ENCODE peak calls at places on chromosomes 6 and 20, in seven cellular contexts. One of them, this sample, is unnamed. For H3K36me3 and H3K4me1, the result is how much of the 10 kb centered on the place peaks cover.

GRCh38 chr20:2751347-2751867 is 49.0 kb downstream of the CPXM1 start:
- DNase-seq in SK-N-SH: no peak
- DNase-seq in ovary: no peak
- DNase-seq in upper lobe of left lung: no peak
- DNase-seq in GM12878: no peak
- DNase-seq in HepG2: peak
- DNase-seq in suprapubic skin: peak
- DNase-seq in this sample: no peak

GRCh38 chr20:32509639-32510066 is 75.5 kb downstream of the NOL4L start:
- DNase-seq in GM12878: no peak
- DNase-seq in ovary: no peak
- DNase-seq in upper lobe of left lung: no peak
- DNase-seq in SK-N-SH: peak
- DNase-seq in HepG2: peak
- DNase-seq in suprapubic skin: no peak
- DNase-seq in this sample: no peak

GRCh38 chr6:68012822-68013221 is 622.3 kb upstream of the ADGRB3 start:
- DNase-seq in SK-N-SH: no peak
- DNase-seq in upper lobe of left lung: no peak
- DNase-seq in HepG2: no peak
- DNase-seq in suprapubic skin: no peak
- DNase-seq in ovary: no peak
- DNase-seq in GM12878: no peak
- DNase-seq in this sample: no peak

GRCh38 chr20:41172296-41173140 is 35.2 kb downstream of the PLCG1 start:
- DNase-seq in upper lobe of left lung: no peak
- DNase-seq in GM12878: no peak
- DNase-seq in SK-N-SH: no peak
- DNase-seq in ovary: peak
- DNase-seq in HepG2: no peak
- DNase-seq in suprapubic skin: peak
- DNase-seq in this sample: no peak

GRCh38 chr6:159978291-159979135 is 9.6 kb downstream of the IGF2R start:
- DNase-seq in HepG2: no peak
- DNase-seq in suprapubic skin: no peak
- DNase-seq in upper lobe of left lung: no peak
- DNase-seq in ovary: no peak
- DNase-seq in SK-N-SH: no peak
- DNase-seq in GM12878: peak
- DNase-seq in this sample: no peak

GRCh38 chr6:44431118-44431725 is 43.7 kb downstream of the CDC5L start:
- DNase-seq in upper lobe of left lung: no peak
- DNase-seq in HepG2: peak
- DNase-seq in suprapubic skin: no peak
- DNase-seq in ovary: peak
- DNase-seq in SK-N-SH: peak
- DNase-seq in GM12878: peak
- DNase-seq in this sample: no peak

GRCh38 chr6:51842066-51842465 is 245.3 kb downstream of the PKHD1 start:
- DNase-seq in ovary: no peak
- DNase-seq in HepG2: no peak
- DNase-seq in SK-N-SH: no peak
- DNase-seq in upper lobe of left lung: no peak
- DNase-seq in GM12878: no peak
- DNase-seq in suprapubic skin: no peak
- DNase-seq in this sample: no peak

GRCh38 chr6:167825059-167825758 is 1.5 kb upstream of the AFDN start:
- DNase-seq in SK-N-SH: no peak
- DNase-seq in HepG2: no peak
- DNase-seq in GM12878: no peak
- DNase-seq in upper lobe of left lung: no peak
- DNase-seq in suprapubic skin: no peak
- DNase-seq in ovary: peak
- DNase-seq in this sample: peak

GRCh38 chr6:39339557-39340555 is 17.4 kb upstream of the KCNK16 start:
- DNase-seq in GM12878: no peak
- DNase-seq in HepG2: no peak
- DNase-seq in SK-N-SH: no peak
- DNase-seq in suprapubic skin: no peak
- DNase-seq in upper lobe of left lung: no peak
- DNase-seq in ovary: no peak
- DNase-seq in this sample: no peak

GRCh38 chr6:144319193-144319592 is 34.1 kb downstream of the UTRN start:
- DNase-seq in suprapubic skin: no peak
- DNase-seq in SK-N-SH: no peak
- DNase-seq in ovary: no peak
- DNase-seq in GM12878: no peak
- DNase-seq in HepG2: no peak
- DNase-seq in upper lobe of left lung: no peak
- DNase-seq in this sample: no peak

GRCh38 chr6:107539409-107539808 is 49.5 kb downstream of the SOBP start:
- DNase-seq in GM12878: no peak
- DNase-seq in upper lobe of left lung: no peak
- DNase-seq in HepG2: peak
- DNase-seq in suprapubic skin: no peak
- DNase-seq in ovary: no peak
- DNase-seq in SK-N-SH: peak
- DNase-seq in this sample: no peak

GRCh38 chr6:12548526-12548925 is 168.0 kb upstream of the PHACTR1 start:
- DNase-seq in suprapubic skin: no peak
- DNase-seq in GM12878: no peak
- DNase-seq in upper lobe of left lung: no peak
- DNase-seq in SK-N-SH: no peak
- DNase-seq in ovary: no peak
- DNase-seq in HepG2: no peak
- DNase-seq in this sample: no peak

GRCh38 chr20:3669710-3670367 is 6.6 kb upstream of the GFRA4 start:
- DNase-seq in suprapubic skin: no peak
- DNase-seq in GM12878: no peak
- DNase-seq in HepG2: no peak
- DNase-seq in ovary: no peak
- DNase-seq in SK-N-SH: peak
- DNase-seq in upper lobe of left lung: no peak
- DNase-seq in this sample: no peak

GRCh38 chr6:126812651-126813050 is 305.8 kb upstream of the RSPO3 start:
- DNase-seq in SK-N-SH: no peak
- DNase-seq in GM12878: no peak
- DNase-seq in suprapubic skin: no peak
- DNase-seq in ovary: no peak
- DNase-seq in HepG2: no peak
- DNase-seq in upper lobe of left lung: no peak
- DNase-seq in this sample: no peak

GRCh38 chr20:6583134-6583738 is 184.2 kb upstream of the BMP2 start:
- DNase-seq in upper lobe of left lung: no peak
- DNase-seq in GM12878: peak
- DNase-seq in ovary: peak
- DNase-seq in SK-N-SH: peak
- DNase-seq in suprapubic skin: no peak
- DNase-seq in HepG2: peak
- DNase-seq in this sample: no peak

GRCh38 chr20:23043376-23043775 is 6.1 kb downstream of the THBD start:
- DNase-seq in suprapubic skin: no peak
- DNase-seq in ovary: no peak
- DNase-seq in SK-N-SH: no peak
- DNase-seq in upper lobe of left lung: peak
- DNase-seq in HepG2: no peak
- DNase-seq in GM12878: no peak
- DNase-seq in this sample: no peak

GRCh38 chr6:148611213-148611612 is 135.6 kb upstream of the UST start:
- DNase-seq in ovary: peak
- DNase-seq in SK-N-SH: no peak
- DNase-seq in suprapubic skin: peak
- DNase-seq in HepG2: no peak
- DNase-seq in GM12878: no peak
- DNase-seq in upper lobe of left lung: no peak
- DNase-seq in this sample: peak

GRCh38 chr6:153944197-153944596 is 94.8 kb upstream of the OPRM1 start:
- DNase-seq in GM12878: no peak
- DNase-seq in ovary: no peak
- DNase-seq in SK-N-SH: no peak
- DNase-seq in HepG2: no peak
- DNase-seq in upper lobe of left lung: no peak
- DNase-seq in suprapubic skin: no peak
- DNase-seq in this sample: no peak

GRCh38 chr6:43101497-43101896 is 25.4 kb downstream of the PTK7 start:
- DNase-seq in SK-N-SH: no peak
- DNase-seq in suprapubic skin: no peak
- DNase-seq in ovary: no peak
- DNase-seq in HepG2: no peak
- DNase-seq in GM12878: no peak
- DNase-seq in upper lobe of left lung: no peak
- DNase-seq in this sample: no peak

GRCh38 chr6:152293404-152293803 is 343.8 kb downstream of the SYNE1 start:
- DNase-seq in GM12878: no peak
- DNase-seq in SK-N-SH: peak
- DNase-seq in suprapubic skin: no peak
- DNase-seq in upper lobe of left lung: no peak
- DNase-seq in HepG2: no peak
- DNase-seq in ovary: no peak
- DNase-seq in this sample: no peak

GRCh38 chr6:90385914-90386313 is 89.3 kb upstream of the BACH2 start:
- DNase-seq in upper lobe of left lung: no peak
- DNase-seq in ovary: no peak
- DNase-seq in SK-N-SH: no peak
- DNase-seq in HepG2: no peak
- DNase-seq in GM12878: no peak
- DNase-seq in suprapubic skin: no peak
- DNase-seq in this sample: no peak

DNA sequence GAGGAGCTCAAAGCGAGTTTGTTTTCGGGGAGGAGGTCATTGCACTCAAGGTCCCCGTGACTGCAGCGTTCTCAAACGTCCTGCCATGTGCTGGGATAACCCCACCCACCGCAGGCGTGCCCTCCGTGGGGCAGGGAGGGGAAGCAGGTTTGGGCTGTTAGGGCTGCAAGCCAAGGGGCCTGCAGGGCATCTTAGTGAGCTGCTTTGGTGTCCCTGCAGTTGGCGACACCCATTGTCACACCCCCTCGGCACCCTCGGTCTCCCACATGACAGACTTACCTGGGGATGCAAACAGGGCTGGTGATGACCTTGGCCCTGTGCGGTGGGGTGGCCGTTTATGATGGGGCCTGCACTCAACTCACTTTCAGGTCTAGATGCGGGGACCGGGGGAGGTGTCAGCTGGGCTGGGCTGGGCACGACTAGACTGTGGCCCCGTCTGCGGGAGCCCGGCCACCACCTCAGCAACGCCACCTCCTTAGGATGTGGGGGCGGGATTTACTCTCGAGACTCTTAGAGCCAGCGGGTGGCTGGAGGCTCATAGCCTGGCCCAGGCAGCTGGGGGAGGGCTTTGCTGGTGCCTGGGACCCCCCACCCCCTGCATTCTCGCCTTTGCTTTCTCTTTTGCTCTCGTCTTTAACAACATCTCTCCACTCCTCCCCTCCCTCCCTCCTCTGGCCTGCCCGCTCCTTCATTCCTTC is 6.5 kb upstream of the GATA5 start:
- DNase-seq in upper lobe of left lung: peak
- DNase-seq in suprapubic skin: no peak
- DNase-seq in ovary: no peak
- DNase-seq in GM12878: no peak
- DNase-seq in SK-N-SH: no peak
- DNase-seq in HepG2: no peak
- DNase-seq in this sample: no peak
- H3K36me3 ChIP-seq in upper lobe of left lung: under half
- H3K36me3 ChIP-seq in suprapubic skin: under half
- H3K36me3 ChIP-seq in ovary: under half
- H3K36me3 ChIP-seq in GM12878: under half
- H3K36me3 ChIP-seq in SK-N-SH: under half
- H3K36me3 ChIP-seq in HepG2: under half
- H3K36me3 ChIP-seq in this sample: under half

DNA sequence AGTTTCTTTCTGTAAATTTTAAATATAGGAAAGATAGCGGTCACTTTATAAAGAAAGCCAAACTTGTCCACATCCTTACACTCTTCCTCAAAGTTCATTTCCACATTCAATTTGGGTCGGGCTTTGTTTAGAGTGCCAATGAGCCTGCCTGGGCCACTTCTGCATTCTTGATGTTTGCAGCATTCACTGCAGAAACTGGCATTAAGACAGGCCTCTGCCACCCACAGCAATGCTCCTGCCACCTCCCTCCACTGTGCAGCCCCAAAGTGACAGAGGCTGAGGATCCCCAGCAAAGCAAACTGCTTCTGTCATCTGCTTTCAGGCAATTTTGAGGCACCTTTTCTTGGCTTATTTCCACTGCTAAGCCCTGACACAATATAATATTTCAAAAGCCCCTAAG is 61.2 kb downstream of the TNFAIP3 start:
- DNase-seq in upper lobe of left lung: no peak
- DNase-seq in HepG2: no peak
- DNase-seq in SK-N-SH: no peak
- DNase-seq in suprapubic skin: no peak
- DNase-seq in ovary: no peak
- DNase-seq in GM12878: no peak
- DNase-seq in this sample: no peak
- H3K4me1 ChIP-seq in upper lobe of left lung: under half
- H3K4me1 ChIP-seq in HepG2: under half
- H3K4me1 ChIP-seq in SK-N-SH: under half
- H3K4me1 ChIP-seq in suprapubic skin: under half
- H3K4me1 ChIP-seq in ovary: under half
- H3K4me1 ChIP-seq in GM12878: half or more
- H3K4me1 ChIP-seq in this sample: under half

DNA sequence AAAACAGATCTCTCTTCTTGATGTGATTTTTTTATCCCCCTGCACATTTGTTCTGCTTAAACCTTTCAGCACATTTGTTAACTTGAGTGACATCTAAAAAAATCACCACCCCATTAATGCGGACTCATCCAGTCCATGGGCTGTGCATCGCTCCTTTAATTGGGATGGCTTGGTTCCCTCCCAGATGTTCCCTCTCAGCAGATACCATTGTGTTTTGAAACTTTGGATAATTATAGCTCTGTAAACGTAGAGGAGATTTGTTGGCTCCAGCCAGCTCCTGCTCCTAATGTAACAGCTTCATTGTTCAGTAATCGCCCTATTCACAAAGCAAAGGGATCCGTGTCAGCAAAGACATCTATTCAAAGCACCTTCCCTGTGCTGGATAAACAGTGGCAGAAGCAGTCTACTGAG is 323.8 kb downstream of the CD83 start:
- DNase-seq in upper lobe of left lung: no peak
- DNase-seq in suprapubic skin: no peak
- DNase-seq in HepG2: no peak
- DNase-seq in GM12878: no peak
- DNase-seq in SK-N-SH: no peak
- DNase-seq in ovary: peak
- DNase-seq in this sample: no peak
- TF ChIP-seq EP300 in upper lobe of left lung: no peak
- TF ChIP-seq EP300 in suprapubic skin: no peak
- TF ChIP-seq EP300 in HepG2: no peak
- TF ChIP-seq EP300 in GM12878: no peak
- TF ChIP-seq EP300 in SK-N-SH: no peak
- TF ChIP-seq EP300 in ovary: no peak
- TF ChIP-seq EP300 in this sample: peak

DNA sequence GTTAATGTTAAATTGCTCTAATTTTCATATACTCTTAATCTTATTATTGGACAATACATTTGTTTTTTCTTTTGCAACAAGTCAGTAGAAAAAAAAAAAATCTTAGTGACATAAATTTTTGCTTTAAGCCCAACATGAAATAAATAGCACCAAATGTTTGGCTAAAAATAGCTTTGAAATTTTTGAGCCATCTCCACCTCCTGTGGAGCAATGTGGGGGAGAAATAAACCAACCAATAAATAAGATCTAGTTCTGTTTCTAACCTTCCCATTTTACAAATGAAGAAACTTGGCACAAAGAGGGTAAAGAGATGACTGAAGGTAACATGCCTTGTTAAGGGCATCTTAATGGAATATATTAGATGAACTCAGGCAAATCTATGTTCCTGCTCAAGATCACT is 91.4 kb downstream of the PRKN start:
- DNase-seq in upper lobe of left lung: no peak
- DNase-seq in HepG2: no peak
- DNase-seq in suprapubic skin: no peak
- DNase-seq in ovary: no peak
- DNase-seq in GM12878: no peak
- DNase-seq in SK-N-SH: no peak
- DNase-seq in this sample: no peak
- H3K36me3 ChIP-seq in upper lobe of left lung: under half
- H3K36me3 ChIP-seq in HepG2: under half
- H3K36me3 ChIP-seq in suprapubic skin: under half
- H3K36me3 ChIP-seq in ovary: under half
- H3K36me3 ChIP-seq in GM12878: under half
- H3K36me3 ChIP-seq in SK-N-SH: under half
- H3K36me3 ChIP-seq in this sample: under half

This sample was measured in tibial nerve.